ENCODE peak calls at places on chromosomes 13 and 19, in eight cellular contexts. One of them, this sample, is unnamed.

GRCh38 chr13:33610471-33611015 is 207.4 kb upstream of the RFC3 start:
- DNase-seq in GM12878: no peak
- DNase-seq in sigmoid colon: no peak
- DNase-seq in ovary: peak; percentile 24
- DNase-seq in body of pancreas: no peak
- DNase-seq in Peyer's patch: no peak
- DNase-seq in gastrocnemius medialis: peak; percentile 89
- DNase-seq in uterus: no peak
- DNase-seq in this sample: no peak

GRCh38 chr19:46179076-46179740 is 31.2 kb downstream of the IGFL2 start:
- DNase-seq in body of pancreas: no peak
- DNase-seq in Peyer's patch: no peak
- DNase-seq in ovary: no peak
- DNase-seq in gastrocnemius medialis: no peak
- DNase-seq in sigmoid colon: no peak
- DNase-seq in GM12878: no peak
- DNase-seq in uterus: no peak
- DNase-seq in this sample: no peak

GRCh38 chr13:79160818-79161217 is 245.2 kb downstream of the RBM26 start:
- DNase-seq in ovary: no peak
- DNase-seq in Peyer's patch: no peak
- DNase-seq in body of pancreas: no peak
- DNase-seq in GM12878: no peak
- DNase-seq in gastrocnemius medialis: no peak
- DNase-seq in uterus: no peak
- DNase-seq in sigmoid colon: no peak
- DNase-seq in this sample: no peak

GRCh38 chr19:37172368-37173366 is at the start of gene ZNF585A:
- DNase-seq in Peyer's patch: peak; percentile 89
- DNase-seq in sigmoid colon: peak; percentile 95
- DNase-seq in ovary: peak; percentile 90
- DNase-seq in body of pancreas: peak; percentile 94
- DNase-seq in gastrocnemius medialis: peak; percentile 93
- DNase-seq in uterus: peak; percentile 92
- DNase-seq in GM12878: peak; percentile 92
- DNase-seq in this sample: no peak

GRCh38 chr19:10565028-10565566 is 713 bp downstream of the KRI1 start:
- DNase-seq in body of pancreas: peak; percentile 38
- DNase-seq in GM12878: no peak
- DNase-seq in gastrocnemius medialis: no peak
- DNase-seq in sigmoid colon: peak; percentile 77
- DNase-seq in Peyer's patch: no peak
- DNase-seq in ovary: peak; percentile 63
- DNase-seq in uterus: no peak
- DNase-seq in this sample: no peak

GRCh38 chr13:44626176-44626575 is 50.0 kb upstream of the TSC22D1 start:
- DNase-seq in sigmoid colon: no peak
- DNase-seq in ovary: no peak
- DNase-seq in body of pancreas: no peak
- DNase-seq in GM12878: no peak
- DNase-seq in uterus: no peak
- DNase-seq in Peyer's patch: no peak
- DNase-seq in gastrocnemius medialis: no peak
- DNase-seq in this sample: no peak

GRCh38 chr13:32453981-32454380 is 26.1 kb upstream of the N4BP2L1 start:
- DNase-seq in gastrocnemius medialis: no peak
- DNase-seq in ovary: no peak
- DNase-seq in uterus: no peak
- DNase-seq in GM12878: no peak
- DNase-seq in body of pancreas: no peak
- DNase-seq in Peyer's patch: no peak
- DNase-seq in sigmoid colon: no peak
- DNase-seq in this sample: no peak

GRCh38 chr13:79459906-79460305 is 21.0 kb upstream of the NDFIP2 start:
- DNase-seq in gastrocnemius medialis: no peak
- DNase-seq in ovary: no peak
- DNase-seq in body of pancreas: no peak
- DNase-seq in sigmoid colon: no peak
- DNase-seq in Peyer's patch: no peak
- DNase-seq in GM12878: no peak
- DNase-seq in uterus: no peak
- DNase-seq in this sample: no peak

GRCh38 chr13:19634129-19634740 is 776 bp downstream of the MPHOSPH8 start:
- DNase-seq in body of pancreas: peak; percentile 29
- DNase-seq in uterus: peak; percentile 38
- DNase-seq in gastrocnemius medialis: peak; percentile 35
- DNase-seq in sigmoid colon: peak; percentile 74
- DNase-seq in GM12878: no peak
- DNase-seq in ovary: no peak
- DNase-seq in Peyer's patch: no peak
- DNase-seq in this sample: no peak

GRCh38 chr13:27556109-27556508 is 64.2 kb downstream of the LNX2 start:
- DNase-seq in gastrocnemius medialis: peak; percentile 17
- DNase-seq in GM12878: no peak
- DNase-seq in body of pancreas: no peak
- DNase-seq in ovary: no peak
- DNase-seq in uterus: no peak
- DNase-seq in Peyer's patch: no peak
- DNase-seq in sigmoid colon: peak; percentile 66
- DNase-seq in this sample: no peak

GRCh38 chr19:43780706-43781525 is at the start of gene KCNN4:
- DNase-seq in uterus: no peak
- DNase-seq in sigmoid colon: no peak
- DNase-seq in Peyer's patch: peak; percentile 80
- DNase-seq in gastrocnemius medialis: no peak
- DNase-seq in ovary: no peak
- DNase-seq in GM12878: no peak
- DNase-seq in body of pancreas: no peak
- DNase-seq in this sample: no peak
- H3K4me1 ChIP-seq in uterus: no peaks in the 10 kb centered on the region
- H3K4me1 ChIP-seq in sigmoid colon: peaks cover 4% of the 10 kb centered on the region
- H3K4me1 ChIP-seq in Peyer's patch: peaks cover 19% of the 10 kb centered on the region
- H3K4me1 ChIP-seq in gastrocnemius medialis: no peaks in the 10 kb centered on the region
- H3K4me1 ChIP-seq in ovary: no peaks in the 10 kb centered on the region
- H3K4me1 ChIP-seq in GM12878: peaks cover 68% of the 10 kb centered on the region
- H3K4me1 ChIP-seq in body of pancreas: no peaks in the 10 kb centered on the region
- H3K4me1 ChIP-seq in this sample: peaks cover 61% of the 10 kb centered on the region

GRCh38 chr19:4638330-4638729 is 986 bp upstream of the TNFAIP8L1 start:
- DNase-seq in Peyer's patch: no peak
- DNase-seq in uterus: peak; percentile 37
- DNase-seq in ovary: peak; percentile 41
- DNase-seq in sigmoid colon: no peak
- DNase-seq in gastrocnemius medialis: peak; percentile 36
- DNase-seq in GM12878: no peak
- DNase-seq in body of pancreas: peak; percentile 28
- DNase-seq in this sample: no peak

GRCh38 chr19:4639531-4640246 is 373 bp downstream of the TNFAIP8L1 start:
- DNase-seq in Peyer's patch: peak; percentile 63
- DNase-seq in body of pancreas: peak; percentile 32
- DNase-seq in uterus: peak; percentile 49
- DNase-seq in GM12878: no peak
- DNase-seq in ovary: peak; percentile 76
- DNase-seq in sigmoid colon: peak; percentile 82
- DNase-seq in gastrocnemius medialis: no peak
- DNase-seq in this sample: no peak

GRCh38 chr19:4641132-4641531 is 1.8 kb downstream of the TNFAIP8L1 start:
- DNase-seq in sigmoid colon: no peak
- DNase-seq in GM12878: no peak
- DNase-seq in ovary: no peak
- DNase-seq in uterus: no peak
- DNase-seq in gastrocnemius medialis: no peak
- DNase-seq in Peyer's patch: no peak
- DNase-seq in body of pancreas: peak; percentile 41
- DNase-seq in this sample: no peak

GRCh38 chr19:4640247-4641000 is 1.1 kb downstream of the TNFAIP8L1 start:
- DNase-seq in gastrocnemius medialis: no peak
- DNase-seq in sigmoid colon: no peak
- DNase-seq in Peyer's patch: peak; percentile 64
- DNase-seq in ovary: no peak
- DNase-seq in uterus: no peak
- DNase-seq in body of pancreas: peak; percentile 23
- DNase-seq in GM12878: no peak
- DNase-seq in this sample: no peak

GRCh38 chr19:4638828-4639530 is at the start of gene TNFAIP8L1:
- DNase-seq in ovary: peak; percentile 98
- DNase-seq in sigmoid colon: peak; percentile 98
- DNase-seq in Peyer's patch: peak; percentile 99
- DNase-seq in GM12878: peak; percentile 84
- DNase-seq in gastrocnemius medialis: peak; percentile 94
- DNase-seq in uterus: peak; percentile 96
- DNase-seq in body of pancreas: peak; percentile 97
- DNase-seq in this sample: peak; percentile 93
- TF ChIP-seq POLR2A in ovary: no peak
- TF ChIP-seq POLR2A in sigmoid colon: no peak
- TF ChIP-seq POLR2A in Peyer's patch: no peak
- TF ChIP-seq POLR2A in GM12878: peak; percentile 67
- TF ChIP-seq POLR2A in gastrocnemius medialis: no peak
- TF ChIP-seq POLR2A in uterus: no peak
- TF ChIP-seq POLR2A in body of pancreas: peak; percentile 18
- TF ChIP-seq POLR2A in this sample: no peak

GRCh38 chr19:574658-575526 is 2.5 kb downstream of the BSG start:
- DNase-seq in ovary: peak; percentile 62
- DNase-seq in body of pancreas: peak; percentile 47
- DNase-seq in gastrocnemius medialis: peak; percentile 69
- DNase-seq in GM12878: peak; percentile 28
- DNase-seq in sigmoid colon: no peak
- DNase-seq in uterus: no peak
- DNase-seq in Peyer's patch: no peak
- DNase-seq in this sample: no peak

GRCh38 chr19:572891-573825 is 762 bp downstream of the BSG start:
- DNase-seq in ovary: peak; percentile 79
- DNase-seq in sigmoid colon: peak; percentile 82
- DNase-seq in Peyer's patch: peak; percentile 68
- DNase-seq in GM12878: no peak
- DNase-seq in uterus: peak; percentile 52
- DNase-seq in body of pancreas: peak; percentile 55
- DNase-seq in gastrocnemius medialis: peak; percentile 84
- DNase-seq in this sample: no peak

GRCh38 chr19:576768-577438 is 4.5 kb downstream of the BSG start:
- DNase-seq in gastrocnemius medialis: peak; percentile 13
- DNase-seq in ovary: no peak
- DNase-seq in sigmoid colon: no peak
- DNase-seq in body of pancreas: no peak
- DNase-seq in GM12878: no peak
- DNase-seq in uterus: no peak
- DNase-seq in Peyer's patch: no peak
- DNase-seq in this sample: no peak

GRCh38 chr19:577439-578392 is 5.3 kb downstream of the BSG start:
- DNase-seq in uterus: no peak
- DNase-seq in body of pancreas: no peak
- DNase-seq in GM12878: no peak
- DNase-seq in ovary: no peak
- DNase-seq in gastrocnemius medialis: peak; percentile 22
- DNase-seq in Peyer's patch: no peak
- DNase-seq in sigmoid colon: no peak
- DNase-seq in this sample: no peak

DNA sequence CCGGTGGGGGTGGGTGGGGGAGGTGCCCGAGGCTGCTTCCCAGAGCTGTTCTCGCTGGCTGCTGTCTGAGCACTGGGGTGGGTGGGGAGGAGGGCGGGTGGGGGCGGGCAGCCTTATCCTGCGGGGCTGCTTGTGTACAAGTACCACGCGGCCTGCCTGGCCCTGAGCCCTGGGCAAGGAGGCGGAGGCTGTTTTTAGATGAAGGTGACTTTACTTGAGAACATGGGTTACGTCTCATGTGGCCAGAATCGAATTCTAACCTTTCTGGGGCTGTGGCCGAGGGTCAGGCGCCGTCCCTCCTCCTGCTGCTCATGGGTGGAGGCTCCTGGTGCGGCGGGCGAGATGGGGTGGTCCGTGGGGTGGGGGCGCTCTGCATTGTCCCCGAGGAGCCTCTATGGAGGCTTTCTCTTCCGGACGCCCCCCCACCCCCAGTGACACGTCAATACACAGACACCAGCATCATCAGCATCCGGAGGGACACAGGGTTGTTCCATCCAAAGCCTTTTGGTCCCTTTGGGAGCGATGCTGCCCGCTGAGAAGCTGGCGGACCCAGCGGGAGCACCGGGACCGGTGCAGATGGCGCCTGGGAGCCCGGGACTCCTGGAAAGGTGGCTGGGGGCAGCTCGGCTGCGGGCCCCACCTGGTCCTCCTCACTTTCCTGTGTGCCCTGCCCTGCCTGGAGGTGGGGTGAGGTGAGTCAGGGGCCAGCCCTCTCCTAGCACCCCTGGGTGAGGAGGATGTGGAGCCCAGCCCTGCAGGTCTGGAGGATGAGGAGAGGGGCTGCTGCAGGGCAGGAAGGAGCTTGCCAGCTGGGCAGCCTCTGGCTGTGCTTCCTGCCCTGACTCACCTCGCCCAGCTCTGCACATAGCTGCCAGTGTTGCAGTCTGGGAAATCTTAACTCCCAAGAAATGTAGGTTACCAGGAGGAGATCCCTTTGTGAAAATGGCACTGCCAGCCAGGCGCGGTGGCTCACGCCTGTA is 3.4 kb downstream of the BSG start:
- DNase-seq in GM12878: no peak
- DNase-seq in sigmoid colon: peak; percentile 87
- DNase-seq in Peyer's patch: no peak
- DNase-seq in body of pancreas: peak; percentile 60
- DNase-seq in gastrocnemius medialis: peak; percentile 95
- DNase-seq in uterus: peak; percentile 62
- DNase-seq in ovary: peak; percentile 71
- DNase-seq in this sample: no peak
- H3K4me1 ChIP-seq in GM12878: peaks cover 3% of the 10 kb centered on the region
- H3K4me1 ChIP-seq in sigmoid colon: peaks cover 52% of the 10 kb centered on the region
- H3K4me1 ChIP-seq in Peyer's patch: peaks cover 15% of the 10 kb centered on the region
- H3K4me1 ChIP-seq in body of pancreas: peaks cover 46% of the 10 kb centered on the region
- H3K4me1 ChIP-seq in gastrocnemius medialis: peaks cover 76% of the 10 kb centered on the region
- H3K4me1 ChIP-seq in uterus: peaks cover 28% of the 10 kb centered on the region
- H3K4me1 ChIP-seq in ovary: peaks cover 32% of the 10 kb centered on the region
- H3K4me1 ChIP-seq in this sample: peaks cover 57% of the 10 kb centered on the region

DNA sequence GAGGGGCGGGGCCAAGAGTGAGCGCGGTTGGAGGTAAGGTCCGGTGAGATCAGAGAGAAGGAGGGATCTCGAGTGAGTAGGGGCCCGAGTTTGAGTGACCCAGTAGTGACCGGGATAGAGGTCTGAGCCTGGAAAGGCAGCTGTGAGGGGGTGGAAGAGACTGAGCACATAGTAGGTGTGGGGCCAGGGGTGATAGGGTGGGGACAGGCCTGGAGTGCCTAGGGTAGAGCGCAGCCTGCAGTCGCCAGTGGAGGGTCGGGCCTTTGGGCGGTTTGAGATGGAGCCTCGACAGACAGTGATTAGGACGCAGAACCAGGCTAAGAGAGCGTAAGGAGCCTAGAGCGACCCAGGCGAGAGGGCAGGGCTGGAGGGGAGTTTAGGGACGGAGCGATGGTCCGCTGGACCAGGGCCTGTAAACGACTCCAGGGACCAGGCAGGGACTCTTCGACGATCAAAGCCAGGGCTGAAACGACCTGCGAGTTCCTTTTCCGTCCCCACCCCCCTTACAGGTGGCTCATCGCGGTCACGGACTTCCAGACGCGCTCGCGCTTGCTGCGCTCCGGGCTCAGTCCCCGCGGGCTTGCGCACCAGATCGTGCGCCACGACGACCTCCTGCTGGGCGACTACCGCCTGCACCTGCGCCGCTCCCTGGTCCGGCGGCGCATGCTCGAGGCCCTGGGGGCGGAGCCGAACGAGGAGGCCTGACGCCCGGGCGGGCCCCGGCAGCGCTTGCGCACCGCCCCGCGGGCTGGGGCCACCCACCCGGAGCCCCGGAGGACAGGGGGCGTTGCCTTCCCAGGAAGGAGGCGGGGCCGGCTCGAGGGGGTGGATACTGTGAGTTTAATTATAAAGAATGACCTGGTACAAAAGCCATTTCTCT is 9.4 kb downstream of the C19orf81 start:
- DNase-seq in GM12878: no peak
- DNase-seq in uterus: peak; percentile 23
- DNase-seq in Peyer's patch: no peak
- DNase-seq in ovary: peak; percentile 70
- DNase-seq in gastrocnemius medialis: no peak
- DNase-seq in sigmoid colon: no peak
- DNase-seq in body of pancreas: peak; percentile 74
- DNase-seq in this sample: no peak
- TF ChIP-seq POLR2A in GM12878: peak; percentile 58
- TF ChIP-seq POLR2A in uterus: peak; percentile 14
- TF ChIP-seq POLR2A in Peyer's patch: no peak
- TF ChIP-seq POLR2A in ovary: no peak
- TF ChIP-seq POLR2A in gastrocnemius medialis: no peak
- TF ChIP-seq POLR2A in sigmoid colon: no peak
- TF ChIP-seq POLR2A in body of pancreas: no peak
- TF ChIP-seq POLR2A in this sample: no peak